ENCODE peak calls at places on chromosomes 7 and 10, in four cellular contexts. M, O, U and F are unnamed samples.

GRCh38 chr7:151124899-151125399 is 38.7 kb downstream of the AGAP3 start:
- DNase-seq in M (no peak), O (no peak), U (peak; percentile 43), F (no peak)

GRCh38 chr7:1883031-1883761 is 213.1 kb downstream of the ELFN1 start:
- DNase-seq in M (no peak), O (peak; percentile 95), U (peak; percentile 60), F (no peak)

GRCh38 chr7:131893627-131894345 is 337.4 kb upstream of the PODXL start:
- DNase-seq in M (no peak), O (no peak), U (no peak), F (no peak)

GRCh38 chr10:6239213-6239991 is 36.7 kb downstream of the PFKFB3 start:
- DNase-seq in M (no peak), O (peak; percentile 96), U (no peak), F (no peak)

GRCh38 chr10:119715628-119716505 is 10.0 kb upstream of the INPP5F start:
- DNase-seq in M (no peak), O (no peak), U (no peak), F (no peak)

GRCh38 chr7:154965014-154965413 is 37.9 kb downstream of the PAXIP1 start:
- DNase-seq in M (no peak), O (no peak), U (peak; percentile 54), F (no peak)

GRCh38 chr10:58701398-58702135 is 188.9 kb downstream of the BICC1 start:
- DNase-seq in M (no peak), O (no peak), U (no peak), F (no peak)

GRCh38 chr7:43721193-43721806 is 8.0 kb downstream of the COA1 start:
- DNase-seq in M (no peak), O (no peak), U (no peak), F (no peak)

GRCh38 chr7:77413861-77414424 is 2.2 kb downstream of the GSAP start:
- DNase-seq in M (no peak), O (no peak), U (no peak), F (no peak)

GRCh38 chr10:45433716-45434469 is 59.9 kb downstream of the ALOX5 start:
- DNase-seq in M (no peak), O (no peak), U (no peak), F (no peak)

GRCh38 chr7:113664867-113665266 is 253.9 kb downstream of the PPP1R3A start:
- DNase-seq in M (no peak), O (no peak), U (no peak), F (no peak)

GRCh38 chr7:46830-47140 is 145.6 kb upstream of the FAM20C start:
- DNase-seq in M (peak; percentile 69), O (peak; percentile 22), U (no peak), F (peak; percentile 19)

GRCh38 chr10:89390875-89391576 is 1.4 kb upstream of the IFIT1 start:
- DNase-seq in M (no peak), O (no peak), U (no peak), F (no peak)

GRCh38 chr7:28984631-28985030 is 26.5 kb upstream of the TRIL start:
- DNase-seq in M (no peak), O (peak; percentile 83), U (no peak), F (peak; percentile 78)

GRCh38 chr7:102322202-102322715 is 34.0 kb downstream of the SPDYE6 start:
- DNase-seq in M (no peak), O (peak; percentile 36), U (no peak), F (no peak)

GRCh38 chr7:36430881-36431280 is 41.2 kb downstream of the ANLN start:
- DNase-seq in M (no peak), O (no peak), U (no peak), F (no peak)

GRCh38 chr7:148262721-148263229 is 327.8 kb upstream of the C7orf33 start:
- DNase-seq in M (peak; percentile 81), O (peak; percentile 50), U (peak; percentile 81), F (peak; percentile 65)

GRCh38 chr7:137967143-137968018 is 34.5 kb downstream of the CREB3L2 start:
- DNase-seq in M (no peak), O (peak; percentile 57), U (no peak), F (no peak)

GRCh38 chr7:137966636-137967142 is 35.2 kb downstream of the CREB3L2 start:
- DNase-seq in M (no peak), O (no peak), U (no peak), F (no peak)

GRCh38 chr7:137968890-137969289 is 33.0 kb downstream of the CREB3L2 start:
- DNase-seq in M (no peak), O (no peak), U (no peak), F (no peak)

GRCh38 chr7:137969828-137970227 is 32.1 kb downstream of the CREB3L2 start:
- DNase-seq in M (no peak), O (no peak), U (no peak), F (no peak)

DNA sequence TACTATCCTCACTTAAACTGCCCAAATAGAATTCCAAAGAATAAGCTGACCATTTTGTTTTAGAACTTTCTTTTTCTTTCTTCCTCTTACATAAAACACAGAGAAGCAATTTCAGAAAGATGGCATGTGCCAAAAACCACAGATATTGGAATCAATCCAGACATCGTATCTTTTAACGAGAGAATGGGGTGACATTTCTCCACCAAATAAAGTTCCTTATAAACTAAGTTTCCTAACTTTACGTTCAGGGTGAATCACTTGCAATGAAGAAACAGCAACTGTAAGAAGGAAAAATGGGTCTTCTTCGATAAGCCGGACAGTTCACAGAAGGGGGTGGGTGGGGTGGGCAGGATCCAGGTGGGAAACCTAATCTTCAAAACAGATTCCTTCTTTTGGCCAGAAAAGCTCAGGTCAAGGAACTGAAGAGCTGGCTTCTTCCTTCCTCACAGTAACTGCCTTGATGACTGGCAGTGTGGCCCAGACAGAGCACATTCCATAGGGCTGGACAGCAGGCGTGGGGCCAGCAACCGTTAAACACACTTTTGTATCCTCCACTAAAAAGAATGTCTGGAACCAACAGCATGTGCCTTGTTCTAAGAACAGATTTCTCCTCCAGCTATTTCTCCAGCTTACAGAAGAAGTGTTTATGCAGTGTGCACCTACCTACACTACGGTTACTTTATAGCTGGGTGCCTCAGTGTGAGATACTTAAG is 31.5 kb downstream of the CREB3L2 start:
- DNase-seq in M (peak; percentile 80), O (peak; percentile 75), U (no peak), F (peak; percentile 82)
- H3K27ac ChIP-seq in M (peak overlapping the region; percentile 33), O (peak overlapping the region; percentile 85), U (peak overlapping the region; percentile 34), F (no peak overlapping the region)

GRCh38 chr10:7318836-7319235 is 92.0 kb downstream of the SFMBT2 start:
- DNase-seq in M (no peak), O (no peak), U (no peak), F (no peak)
- H3K27ac ChIP-seq in M (no peak overlapping the region), O (no peak overlapping the region), U (no peak overlapping the region), F (no peak overlapping the region)

DNA sequence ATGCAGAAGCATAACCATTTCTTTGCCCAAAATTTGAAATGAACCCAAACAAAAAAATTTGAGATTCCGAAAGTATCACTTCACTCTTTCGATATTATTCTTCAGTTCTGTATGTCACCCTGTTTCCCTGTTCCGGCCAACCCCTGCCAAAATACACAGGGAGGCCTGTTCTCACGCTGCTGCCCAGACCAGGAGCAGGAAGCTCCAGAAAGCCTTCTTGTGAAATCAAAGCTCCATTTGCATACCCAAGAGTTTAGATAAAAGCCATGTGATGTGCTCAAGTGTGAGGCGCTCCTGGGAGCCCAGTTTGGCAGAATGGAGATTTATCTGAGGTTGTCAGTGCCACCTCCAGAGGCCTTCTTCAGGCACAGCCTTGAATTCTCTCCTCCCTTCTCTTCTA is 236.2 kb downstream of the FGFR2 start:
- DNase-seq in M (no peak), O (no peak), U (no peak), F (no peak)
- H3K27ac ChIP-seq in M (no peak overlapping the region), O (no peak overlapping the region), U (no peak overlapping the region), F (no peak overlapping the region)

GRCh38 chr7:75639893-75640600 is 98.7 kb downstream of the HIP1 start:
- DNase-seq in M (no peak), O (no peak), U (no peak), F (no peak)
- H3K27ac ChIP-seq in M (peak overlapping the region; percentile 7), O (no peak overlapping the region), U (peak overlapping the region; percentile 53), F (peak overlapping the region; percentile 4)

GRCh38 chr10:124691448-124692435 is 52.4 kb downstream of the FAM53B start:
- DNase-seq in M (no peak), O (no peak), U (no peak), F (peak; percentile 26)
- H3K27ac ChIP-seq in M (no peak overlapping the region), O (no peak overlapping the region), U (no peak overlapping the region), F (no peak overlapping the region)

DNA sequence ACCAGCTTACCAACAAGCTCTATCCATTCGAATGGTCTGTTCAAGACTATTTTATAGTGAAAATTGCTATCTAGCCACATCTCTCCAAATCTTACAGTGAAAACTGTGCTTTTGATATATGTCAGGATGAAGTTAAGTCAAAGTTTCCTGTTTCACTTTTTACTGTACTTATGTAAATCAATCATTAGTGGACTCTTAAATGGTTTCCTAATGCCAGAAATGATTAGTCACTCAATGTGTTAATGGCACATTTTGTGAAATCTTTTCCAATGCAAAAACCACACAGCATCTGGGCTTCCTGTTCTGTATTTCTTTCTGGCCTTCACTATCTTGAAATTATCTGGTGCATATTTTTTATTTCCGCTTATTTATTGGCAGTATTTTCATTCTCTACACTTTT is 87.3 kb upstream of the STEAP1B start:
- DNase-seq in M (no peak), O (no peak), U (no peak), F (no peak)
- H3K27ac ChIP-seq in M (no peak overlapping the region), O (peak overlapping the region; percentile 45), U (no peak overlapping the region), F (no peak overlapping the region)

DNA sequence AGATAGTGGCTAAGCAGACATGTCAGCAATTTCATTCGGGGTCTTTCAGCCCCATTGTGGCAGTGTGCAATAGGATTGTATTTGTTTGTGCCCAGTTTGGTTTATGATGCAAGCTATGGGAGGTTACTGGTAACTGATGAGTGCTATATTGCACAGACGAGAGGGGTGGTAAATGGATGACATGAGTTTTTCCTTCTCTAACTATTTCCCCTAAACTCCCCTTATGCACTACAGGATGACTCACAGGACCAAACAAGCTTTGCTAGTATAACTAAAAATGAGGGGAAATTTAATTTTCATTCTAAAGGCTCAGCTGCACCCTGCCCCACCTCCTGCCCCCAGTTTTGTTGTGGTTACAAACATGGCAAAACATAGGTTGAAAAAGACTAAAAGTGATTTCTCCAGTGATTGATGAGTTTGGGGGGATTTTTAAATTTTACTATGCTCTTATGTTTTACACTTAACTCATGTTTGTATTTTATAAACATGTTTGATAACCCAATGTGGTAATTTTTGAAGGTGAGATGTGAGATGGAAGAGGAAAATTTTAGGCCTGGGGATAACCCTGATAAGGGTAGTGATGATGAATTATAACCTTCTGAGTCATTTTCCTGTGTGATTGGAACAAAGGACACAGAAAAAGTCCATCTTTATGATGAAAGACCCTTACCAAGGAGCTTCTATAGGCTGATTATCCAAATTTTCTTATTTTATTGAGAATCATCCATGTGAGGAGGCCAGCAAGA is 60.8 kb upstream of the NAMPT start:
- DNase-seq in M (no peak), O (no peak), U (no peak), F (no peak)
- H3K27ac ChIP-seq in M (no peak overlapping the region), O (peak overlapping the region; percentile 71), U (peak overlapping the region; percentile 74), F (no peak overlapping the region)

DNA sequence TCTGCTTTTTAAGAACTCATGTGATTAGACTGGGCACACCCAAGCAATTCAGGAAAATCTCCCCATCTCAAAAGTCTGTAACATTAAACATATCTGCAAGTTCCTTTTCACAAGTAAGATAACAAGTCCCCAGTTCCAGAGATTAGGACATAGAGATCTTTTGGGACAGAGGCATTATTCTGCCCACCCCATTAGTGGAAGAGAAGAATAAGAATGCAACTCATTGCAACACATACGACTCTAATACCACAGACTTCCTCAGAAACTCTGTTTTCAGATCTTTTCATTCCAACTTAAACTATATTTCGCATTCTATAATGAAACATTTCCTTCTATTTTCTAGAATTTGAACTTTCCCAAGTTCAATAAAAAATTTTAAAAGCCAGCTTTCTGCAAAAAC is 137.7 kb downstream of the SEMA3C start:
- DNase-seq in M (no peak), O (no peak), U (no peak), F (no peak)
- H3K27ac ChIP-seq in M (peak overlapping the region; percentile 23), O (peak overlapping the region; percentile 8), U (peak overlapping the region; percentile 27), F (peak overlapping the region; percentile 22)